ENCODE peak calls at places on chromosomes 5 and 9, in seven cellular contexts. U is thoracic aorta; O is ecto neural progenitor cell; D is cardiac muscle cell; G is stimulated activated CD8-positive, alpha-beta memory T cell treated with anti-CD3 and anti-CD28 coated beads, Interleukin-2, amount 100 ng/mL, for 48 hours; Z is CD8-positive, alpha-beta T cell; I is EL. N is an unnamed sample.

GRCh38 chr9:106613250-106613737 is 249.7 kb upstream of the ZNF462 start:
- DNase-seq in O (no peak), I (no peak), G (no peak), Z (no peak), U (no peak), D (peak), N (no peak)

GRCh38 chr9:81411961-81412360 is 277.4 kb downstream of the TLE1 start:
- DNase-seq in D (no peak), Z (no peak), O (no peak), U (no peak), I (peak), G (no peak), N (no peak)

GRCh38 chr5:42719034-42719433 is 37.6 kb upstream of the CCDC152 start:
- DNase-seq in Z (no peak), O (no peak), D (no peak), U (no peak), G (no peak), I (no peak), N (no peak)

GRCh38 chr9:126448865-126449577 is 122.4 kb downstream of the MVB12B start:
- DNase-seq in I (no peak), G (no peak), O (no peak), D (no peak), U (no peak), Z (no peak), N (no peak)

GRCh38 chr9:15298362-15298761 is 8.7 kb downstream of the TTC39B start:
- DNase-seq in D (no peak), I (peak), Z (no peak), G (no peak), O (no peak), U (no peak), N (no peak)

GRCh38 chr5:7904170-7904569 is 35.2 kb downstream of the MTRR start:
- DNase-seq in U (no peak), Z (no peak), I (peak), G (no peak), D (no peak), O (no peak), N (no peak)

GRCh38 chr9:113568481-113569321 is 105.2 kb downstream of the RGS3 start:
- DNase-seq in I (no peak), D (no peak), O (no peak), Z (no peak), U (no peak), G (no peak), N (peak)

GRCh38 chr5:570886-571285 is 41.3 kb upstream of the CEP72 start:
- DNase-seq in D (no peak), O (no peak), I (no peak), U (no peak), Z (no peak), G (no peak), N (peak)

GRCh38 chr5:143341807-143342570 is 61.5 kb downstream of the NR3C1 start:
- DNase-seq in U (no peak), Z (no peak), I (peak), O (no peak), G (no peak), D (no peak), N (no peak)

GRCh38 chr5:1017691-1018455 is 9.3 kb downstream of the NKD2 start:
- DNase-seq in O (no peak), D (no peak), I (no peak), G (no peak), Z (no peak), U (no peak), N (no peak)

GRCh38 chr5:107652839-107653607 is 17.7 kb downstream of the EFNA5 start:
- DNase-seq in Z (no peak), D (no peak), O (peak), G (no peak), I (no peak), U (no peak), N (no peak)

GRCh38 chr5:126527892-126528291 is 67.1 kb downstream of the ALDH7A1 start:
- DNase-seq in I (peak), D (no peak), G (no peak), O (no peak), U (no peak), Z (no peak), N (no peak)

GRCh38 chr5:55223219-55223987 is 3.7 kb downstream of the MCIDAS start:
- DNase-seq in D (peak), G (no peak), O (peak), U (no peak), Z (no peak), I (no peak), N (peak)

GRCh38 chr9:30015073-30015472 is 2369.4 kb upstream of the ACO1 start:
- DNase-seq in D (no peak), I (no peak), U (no peak), G (no peak), O (no peak), Z (no peak), N (no peak)

GRCh38 chr5:38448553-38449350 is 107.7 kb downstream of the LIFR start:
- DNase-seq in O (no peak), D (no peak), U (no peak), I (no peak), G (no peak), Z (no peak), N (peak)

GRCh38 chr5:38466444-38467189 is 89.8 kb downstream of the LIFR start:
- DNase-seq in U (no peak), Z (no peak), I (no peak), G (no peak), O (no peak), D (no peak), N (no peak)

GRCh38 chr5:6713274-6714181 is at the start of gene TENT4A:
- DNase-seq in Z (no peak), G (no peak), I (no peak), U (no peak), O (no peak), D (peak), N (no peak)

GRCh38 chr9:114560956-114561355 is 26.6 kb upstream of the ATP6V1G1 start:
- DNase-seq in D (no peak), I (peak), U (no peak), G (no peak), Z (no peak), O (no peak), N (no peak)

GRCh38 chr5:151234476-151235238 is 10.8 kb upstream of the CCDC69 start:
- DNase-seq in D (no peak), Z (no peak), I (peak), G (no peak), U (no peak), O (no peak), N (no peak)

GRCh38 chr5:40679071-40679997 is at the start of gene PTGER4:
- DNase-seq in D (peak), O (peak), U (no peak), I (peak), Z (peak), G (peak), N (peak)

GRCh38 chr9:69931340-69931739 is 110.7 kb downstream of the CFAP95 start:
- DNase-seq in Z (no peak), G (no peak), O (no peak), I (peak), D (no peak), U (no peak), N (peak)

GRCh38 chr5:52743970-52744369 is 43.7 kb upstream of the ITGA1 start:
- DNase-seq in I (peak), G (no peak), D (no peak), U (no peak), O (no peak), Z (no peak), N (no peak)

GRCh38 chr5:127003798-127004495 is 26.4 kb downstream of the MARCHF3 start:
- DNase-seq in G (no peak), I (no peak), O (no peak), U (no peak), D (no peak), Z (no peak), N (no peak)

GRCh38 chr5:145697251-145698016 is 137.7 kb downstream of the PRELID2 start:
- DNase-seq in G (no peak), U (no peak), I (peak), D (peak), Z (no peak), O (no peak), N (peak)

GRCh38 chr9:114342755-114343440 is 13.2 kb downstream of the ORM2 start:
- DNase-seq in U (no peak), I (no peak), O (no peak), Z (no peak), D (no peak), G (no peak), N (no peak)

GRCh38 chr5:161278739-161279660 is 267.5 kb downstream of the GABRB2 start:
- DNase-seq in O (no peak), D (no peak), G (no peak), I (no peak), U (no peak), Z (no peak), N (no peak)

GRCh38 chr9:94872921-94873511 is 146.5 kb downstream of the AOPEP start:
- DNase-seq in I (peak), O (no peak), D (no peak), Z (no peak), G (no peak), U (no peak), N (no peak)

GRCh38 chr9:69822091-69822750 is 1.6 kb downstream of the CFAP95 start:
- DNase-seq in O (no peak), D (no peak), U (no peak), Z (no peak), G (no peak), I (peak), N (no peak)

GRCh38 chr5:62964428-62964827 is 385.8 kb downstream of the LRRC70 start:
- DNase-seq in O (no peak), D (no peak), U (no peak), G (no peak), Z (no peak), I (no peak), N (no peak)

GRCh38 chr5:54753034-54753433 is 232.4 kb downstream of the ESM1 start:
- DNase-seq in O (no peak), D (no peak), Z (no peak), G (no peak), I (peak), U (no peak), N (no peak)

GRCh38 chr5:67102708-67103107 is 93.9 kb downstream of the CD180 start:
- DNase-seq in D (no peak), O (no peak), Z (no peak), I (no peak), G (no peak), U (no peak), N (no peak)

GRCh38 chr5:148747536-148747906 is 78.9 kb upstream of the ADRB2 start:
- DNase-seq in I (no peak), D (peak), G (no peak), U (no peak), Z (no peak), O (no peak), N (no peak)

GRCh38 chr5:117255211-117256032 is 680.8 kb upstream of the SEMA6A start:
- DNase-seq in Z (no peak), G (no peak), I (no peak), U (no peak), O (no peak), D (peak), N (no peak)

N was measured in endodermal cell.